ENCODE peak calls at places on chromosomes 12 and 14, in four cellular contexts. K, Q, B and I are unnamed samples.
A peak's percentile ranks its signal among the peaks of the same experiment; 100 is the strongest.

GRCh38 chr12:3168775-3169221 is 91.6 kb downstream of the TSPAN9 start:
- DNase-seq in K (peak; percentile 99), Q (no peak), B (no peak), I (no peak)

GRCh38 chr14:20681348-20682126 is 2.8 kb upstream of the RNASE4 start:
- DNase-seq in K (peak; percentile 90), Q (peak; percentile 72), B (peak; percentile 60), I (peak; percentile 82)

GRCh38 chr12:115096673-115097349 is 412.8 kb upstream of the TBX3 start:
- DNase-seq in K (peak; percentile 52), Q (no peak), B (no peak), I (no peak)

GRCh38 chr12:106831699-106832098 is 57.2 kb downstream of the RIC8B start:
- DNase-seq in K (no peak), Q (no peak), B (no peak), I (no peak)

GRCh38 chr12:42698213-42698612 is 108.7 kb upstream of the PRICKLE1 start:
- DNase-seq in K (peak; percentile 86), Q (no peak), B (no peak), I (no peak)

GRCh38 chr14:23483216-23483854 is 13.8 kb downstream of the NGDN start:
- DNase-seq in K (peak; percentile 38), Q (peak; percentile 79), B (peak; percentile 48), I (no peak)

GRCh38 chr12:65685514-65685913 is 138.8 kb upstream of the HMGA2 start:
- DNase-seq in K (peak; percentile 71), Q (no peak), B (no peak), I (no peak)

GRCh38 chr12:27970981-27971489 is 1.5 kb downstream of the PTHLH start:
- DNase-seq in K (no peak), Q (no peak), B (no peak), I (no peak)

GRCh38 chr14:28772613-28773012 is 6.0 kb downstream of the FOXG1 start:
- DNase-seq in K (no peak), Q (no peak), B (no peak), I (no peak)

GRCh38 chr12:51972849-51973273 is 21.4 kb downstream of the ACVR1B start:
- DNase-seq in K (peak; percentile 94), Q (no peak), B (no peak), I (peak; percentile 50)

GRCh38 chr12:48882325-48882687 is 16.6 kb upstream of the RND1 start:
- DNase-seq in K (peak; percentile 36), Q (no peak), B (no peak), I (no peak)

GRCh38 chr14:54931598-54932340 is 29.1 kb upstream of the GCH1 start:
- DNase-seq in K (no peak), Q (no peak), B (no peak), I (no peak)

GRCh38 chr14:60777856-60778578 is 43.5 kb downstream of the MNAT1 start:
- DNase-seq in K (peak; percentile 90), Q (no peak), B (no peak), I (no peak)

GRCh38 chr12:123591702-123592481 is 7.5 kb downstream of the TMED2 start:
- DNase-seq in K (peak; percentile 85), Q (no peak), B (no peak), I (no peak)

GRCh38 chr12:104596128-104596799 is 139.5 kb downstream of the CHST11 start:
- DNase-seq in K (peak; percentile 84), Q (no peak), B (no peak), I (no peak)

GRCh38 chr14:103207038-103207403 is 83.8 kb downstream of the TNFAIP2 start:
- DNase-seq in K (peak; percentile 48), Q (no peak), B (no peak), I (no peak)

GRCh38 chr12:1047898-1048660 is 57.1 kb downstream of the ERC1 start:
- DNase-seq in K (no peak), Q (peak; percentile 50), B (no peak), I (no peak)

GRCh38 chr12:48788852-48789775 is at the start of gene ADCY6:
- DNase-seq in K (peak; percentile 69), Q (peak; percentile 59), B (peak; percentile 33), I (no peak)